ENCODE peak calls at places on chromosomes 6 and 20, in nine cellular contexts. D is stomach, A is GM06990, F is neural progenitor cell, U is B cell, K is endothelial cell, X is left ventricle myocardium inferior, G is GM20000, Z is breast epithelium. V is an unnamed sample.
A peak's percentile ranks its signal among the peaks of the same experiment; 100 is the strongest.

GRCh38 chr6:110044093-110044492 is 66.0 kb downstream of the GPR6 start:
- DNase-seq in U (no peak), G (no peak), D (no peak), F (no peak), X (no peak), A (no peak), Z (no peak), K (peak; percentile 0), V (peak; percentile 50)

GRCh38 chr20:56944546-56944945 is 315.4 kb downstream of the TFAP2C start:
- DNase-seq in U (no peak), A (no peak), K (no peak), G (no peak), X (no peak), D (no peak), F (no peak), Z (no peak), V (no peak)

GRCh38 chr20:63469713-63470101 is 2.7 kb downstream of the KCNQ2 start:
- DNase-seq in A (no peak), D (no peak), X (no peak), U (no peak), K (no peak), Z (no peak), G (no peak), F (no peak), V (no peak)

GRCh38 chr6:27786048-27786447 is 126.1 kb downstream of the OR2B2 start:
- DNase-seq in X (no peak), A (no peak), K (no peak), U (no peak), G (no peak), D (no peak), F (no peak), Z (no peak), V (no peak)

GRCh38 chr6:116624036-116624805 is 7.9 kb downstream of the RSPH4A start:
- DNase-seq in D (no peak), U (no peak), G (no peak), A (no peak), X (no peak), Z (no peak), F (no peak), K (no peak), V (peak; percentile 59)

GRCh38 chr6:154488276-154488627 is 22.2 kb downstream of the CNKSR3 start:
- DNase-seq in Z (no peak), F (no peak), X (no peak), K (no peak), A (no peak), G (no peak), U (no peak), D (no peak), V (no peak)

GRCh38 chr6:168242655-168243225 is 76.8 kb downstream of the DACT2 start:
- DNase-seq in G (no peak), D (no peak), A (no peak), X (no peak), K (no peak), Z (peak; percentile 7), U (no peak), F (no peak), V (no peak)

GRCh38 chr20:33291416-33291815 is 8.4 kb downstream of the BPIFB1 start:
- DNase-seq in A (no peak), U (no peak), K (no peak), X (no peak), G (no peak), F (no peak), Z (no peak), D (no peak), V (no peak)

GRCh38 chr6:18567380-18567779 is 180.2 kb downstream of the RNF144B start:
- DNase-seq in X (no peak), K (no peak), G (no peak), F (no peak), D (no peak), Z (no peak), U (no peak), A (no peak), V (peak; percentile 16)

GRCh38 chr6:101762851-101763250 is 369.3 kb downstream of the GRIK2 start:
- DNase-seq in K (no peak), F (no peak), U (no peak), G (no peak), A (no peak), X (no peak), D (no peak), Z (no peak), V (peak; percentile 57)

GRCh38 chr6:5537132-5537531 is 275.8 kb downstream of the FARS2 start:
- DNase-seq in Z (no peak), U (no peak), X (no peak), A (no peak), G (no peak), D (no peak), F (no peak), K (no peak), V (no peak)

GRCh38 chr6:157756708-157757429 is 66.2 kb upstream of the SNX9 start:
- DNase-seq in Z (peak; percentile 73), D (peak; percentile 93), X (peak; percentile 88), G (peak; percentile 64), A (no peak), U (peak; percentile 67), F (peak; percentile 87), K (peak; percentile 88), V (peak; percentile 77)
- TF ChIP-seq CTCF in Z (peak; percentile 91), D (no peak), X (peak; percentile 88), G (peak; percentile 67), A (peak; percentile 89), U (peak; percentile 88), F (peak; percentile 81), K (peak; percentile 86), V (peak; percentile 82)

DNA sequence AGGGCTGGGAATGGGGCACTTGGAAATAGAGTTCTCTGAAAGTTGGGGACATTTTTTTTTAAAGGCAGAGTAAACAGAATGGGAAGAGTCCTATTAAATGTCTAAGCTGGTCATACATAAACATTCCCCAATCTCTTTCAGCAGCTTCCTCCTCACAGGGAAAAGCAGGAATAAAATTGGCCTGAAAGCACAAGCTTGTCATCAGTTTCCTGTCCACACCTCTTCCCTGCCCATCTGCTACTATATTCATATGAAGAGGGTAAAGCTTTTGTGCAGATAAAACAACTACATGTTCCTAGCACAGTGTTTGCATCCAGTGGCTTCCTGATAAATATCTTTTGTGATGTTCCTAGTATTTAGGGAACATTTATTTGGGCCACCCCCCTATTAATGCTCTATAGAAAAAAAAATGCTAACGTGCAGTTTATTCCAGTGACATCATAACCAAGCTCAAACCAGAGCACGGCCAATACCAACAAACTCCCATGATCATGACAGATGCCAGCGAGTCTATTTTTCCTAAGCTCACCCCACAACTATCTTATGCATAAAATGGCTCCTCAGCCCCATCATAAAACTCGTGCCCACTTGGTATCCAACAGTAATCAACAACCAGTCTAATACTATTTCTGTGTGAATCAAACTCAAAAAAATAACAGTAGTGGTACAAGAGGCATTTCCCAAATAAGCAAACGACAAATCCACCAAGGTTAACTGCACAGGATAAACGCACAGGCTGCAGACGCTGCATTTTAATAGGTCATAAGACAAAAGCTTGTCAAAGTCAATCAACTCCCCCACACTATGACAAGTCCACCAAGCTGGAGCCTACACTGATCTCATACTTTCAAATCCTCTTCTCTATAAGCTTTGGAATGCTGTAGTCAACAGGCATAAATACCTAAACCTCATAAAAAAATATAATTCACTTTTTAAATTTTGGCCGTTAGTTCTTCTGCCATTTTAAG is 95.3 kb downstream of the EPB41L2 start:
- DNase-seq in F (no peak), X (no peak), K (no peak), U (no peak), D (no peak), A (no peak), G (no peak), Z (no peak), V (no peak)
- TF ChIP-seq CTCF in F (no peak), X (no peak), K (no peak), U (no peak), D (no peak), A (no peak), G (no peak), Z (no peak), V (no peak)

GRCh38 chr6:701696-702479 is 8.9 kb upstream of the EXOC2 start:
- DNase-seq in X (no peak), K (peak; percentile 21), A (no peak), U (no peak), G (no peak), F (peak; percentile 29), D (no peak), Z (no peak), V (no peak)
- TF ChIP-seq CTCF in X (no peak), K (peak; percentile 29), A (peak; percentile 36), U (no peak), G (no peak), F (peak; percentile 37), D (no peak), Z (no peak), V (no peak)

GRCh38 chr6:152428126-152428525 is 209.0 kb downstream of the SYNE1 start:
- DNase-seq in Z (peak; percentile 20), D (no peak), F (peak; percentile 37), X (no peak), K (no peak), A (no peak), G (no peak), U (no peak), V (peak; percentile 24)
- TF ChIP-seq CTCF in Z (no peak), D (no peak), F (no peak), X (no peak), K (no peak), A (no peak), G (no peak), U (no peak), V (no peak)

GRCh38 chr6:22829070-22829469 is 259.7 kb downstream of the HDGFL1 start:
- DNase-seq in K (no peak), G (no peak), D (no peak), F (no peak), Z (no peak), A (no peak), X (no peak), U (no peak), V (peak; percentile 82)

GRCh38 chr6:22830463-22830862 is 261.1 kb downstream of the HDGFL1 start:
- DNase-seq in X (no peak), U (no peak), K (no peak), A (no peak), G (no peak), D (no peak), Z (no peak), F (no peak), V (peak; percentile 68)

GRCh38 chr6:22827760-22828159 is 258.4 kb downstream of the HDGFL1 start:
- DNase-seq in K (no peak), X (no peak), G (no peak), F (no peak), A (no peak), U (no peak), D (no peak), Z (no peak), V (peak; percentile 50)

GRCh38 chr6:22826961-22827360 is 257.6 kb downstream of the HDGFL1 start:
- DNase-seq in U (no peak), X (no peak), A (no peak), Z (no peak), K (no peak), D (no peak), G (no peak), F (no peak), V (peak; percentile 58)

GRCh38 chr6:22828179-22829062 is 259.1 kb downstream of the HDGFL1 start:
- DNase-seq in G (peak; percentile 27), D (no peak), U (no peak), A (no peak), X (no peak), K (peak; percentile 56), F (peak; percentile 75), Z (peak; percentile 61), V (peak; percentile 99)
- TF ChIP-seq CTCF in G (peak; percentile 36), D (no peak), U (no peak), A (peak; percentile 63), X (peak; percentile 69), K (peak; percentile 75), F (peak; percentile 89), Z (peak; percentile 17), V (peak; percentile 48)